ENCODE peak calls at places on chromosome 9, in six cellular contexts. S, F, Y, U, D and K are unnamed samples.

GRCh38 chr9:78905387-78905786 is 608.5 kb downstream of the PSAT1 start:
- DNase-seq in Y (no peak), D (no peak), S (no peak), F (no peak), U (no peak), K (no peak)

GRCh38 chr9:33165263-33166151 is 1.6 kb downstream of the B4GALT1 start:
- DNase-seq in S (no peak), D (peak), Y (peak), F (peak), U (peak), K (peak)

GRCh38 chr9:16704096-16704488 is 166.4 kb downstream of the BNC2 start:
- DNase-seq in U (no peak), D (no peak), S (no peak), F (no peak), Y (no peak), K (no peak)

GRCh38 chr9:134695144-134695543 is 53.5 kb downstream of the COL5A1 start:
- DNase-seq in S (no peak), U (no peak), D (no peak), F (no peak), Y (no peak), K (no peak)

GRCh38 chr9:111474385-111474784 is 9.8 kb downstream of the ECPAS start:
- DNase-seq in D (no peak), Y (no peak), F (peak), S (no peak), U (no peak), K (no peak)

GRCh38 chr9:8420416-8420815 is 620.8 kb upstream of the DMAC1 start:
- DNase-seq in Y (no peak), D (no peak), U (no peak), F (no peak), S (no peak), K (no peak)

GRCh38 chr9:77743381-77743780 is 95.3 kb upstream of the GNA14 start:
- DNase-seq in F (no peak), Y (peak), S (no peak), U (no peak), D (no peak), K (no peak)

GRCh38 chr9:36928670-36929349 is 105.3 kb downstream of the PAX5 start:
- DNase-seq in D (no peak), F (no peak), U (no peak), S (no peak), Y (peak), K (no peak)

GRCh38 chr9:125401317-125401716 is 139.7 kb downstream of the GAPVD1 start:
- DNase-seq in Y (no peak), S (peak), U (no peak), F (no peak), D (no peak), K (no peak)

GRCh38 chr9:4397917-4398316 is 92.4 kb upstream of the SLC1A1 start:
- DNase-seq in S (no peak), F (no peak), U (no peak), D (no peak), Y (peak), K (no peak)

GRCh38 chr9:109307380-109308240 is 13.2 kb downstream of the EPB41L4B start:
- DNase-seq in S (no peak), D (no peak), U (no peak), F (peak), Y (no peak), K (no peak)

GRCh38 chr9:78900500-78900899 is 603.6 kb downstream of the PSAT1 start:
- DNase-seq in U (no peak), D (no peak), S (no peak), F (no peak), Y (no peak), K (no peak)

GRCh38 chr9:96344458-96345180 is 38.9 kb downstream of the SLC35D2 start:
- DNase-seq in Y (peak), D (peak), F (peak), S (peak), U (peak), K (no peak)

GRCh38 chr9:114592356-114592755 is 4.8 kb downstream of the ATP6V1G1 start:
- DNase-seq in Y (peak), U (peak), D (no peak), S (no peak), F (no peak), K (no peak)

GRCh38 chr9:81266674-81267073 is 422.7 kb downstream of the TLE1 start:
- DNase-seq in Y (peak), D (no peak), S (no peak), F (no peak), U (no peak), K (no peak)

GRCh38 chr9:121300283-121301119 is 32.5 kb downstream of the GSN start:
- DNase-seq in S (no peak), U (no peak), F (no peak), D (no peak), Y (no peak), K (no peak)

GRCh38 chr9:109039539-109039938 is 26.2 kb upstream of the CTNNAL1 start:
- DNase-seq in D (no peak), Y (no peak), F (no peak), S (no peak), U (no peak), K (no peak)

GRCh38 chr9:111828193-111828592 is 33.5 kb upstream of the SHOC1 start:
- DNase-seq in Y (peak), U (peak), S (no peak), F (no peak), D (no peak), K (no peak)

GRCh38 chr9:91060520-91061343 is 259.1 kb downstream of the SYK start:
- DNase-seq in F (peak), U (no peak), D (no peak), Y (peak), S (no peak), K (peak)

GRCh38 chr9:131278421-131279111 is 2.3 kb upstream of the FAM78A start:
- DNase-seq in D (no peak), U (no peak), S (no peak), Y (no peak), F (no peak), K (no peak)

DNA sequence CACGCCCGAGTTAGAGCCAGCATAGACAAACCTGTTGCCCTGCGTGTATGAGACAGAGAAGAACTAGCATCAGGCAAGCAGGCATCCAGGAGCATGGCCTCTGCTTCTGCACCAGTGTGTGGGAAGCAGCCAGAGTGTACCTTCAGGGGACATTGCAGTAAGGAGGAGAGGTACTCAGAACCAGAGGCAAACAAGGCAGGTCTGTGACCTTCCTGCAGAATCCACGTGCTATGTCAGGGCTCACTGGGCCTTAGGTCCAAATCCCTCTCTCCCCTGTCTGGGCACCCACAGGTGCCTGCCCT is 63.0 kb downstream of the SECISBP2 start:
- DNase-seq in U (no peak), S (no peak), Y (no peak), F (no peak), D (no peak), K (no peak)
- TF ChIP-seq CTCF in U (no peak), S (no peak), Y (no peak), F (no peak), D (no peak), K (no peak)

GRCh38 chr9:100222674-100223073 is 123.6 kb downstream of the INVS start:
- DNase-seq in F (no peak), Y (peak), U (peak), S (no peak), D (no peak), K (no peak)
- TF ChIP-seq CTCF in F (no peak), Y (peak), U (peak), S (peak), D (peak), K (no peak)

GRCh38 chr9:112945620-112946208 is 55.0 kb upstream of the SLC46A2 start:
- DNase-seq in S (peak), U (no peak), F (peak), D (peak), Y (no peak), K (no peak)
- TF ChIP-seq CTCF in S (peak), U (peak), F (peak), D (peak), Y (no peak), K (no peak)

GRCh38 chr9:99855467-99856176 is 33.9 kb downstream of the NR4A3 start:
- DNase-seq in F (no peak), S (no peak), Y (no peak), U (no peak), D (peak), K (no peak)
- TF ChIP-seq CTCF in F (no peak), S (peak), Y (no peak), U (no peak), D (peak), K (peak)